ENCODE peak calls at places on chromosomes 13 and 19, in seven cellular contexts. O is uterus, L is vagina, U is HFFc6, T is astrocyte, Y is ovary, A is astrocyte of the cerebellum. J is an unnamed sample.

GRCh38 chr19:47609885-47610545 is 1.1 kb downstream of the BICRA start:
- DNase-seq in O (peak; percentile 40), L (no peak), U (peak; percentile 15), T (peak; percentile 16), Y (peak; percentile 57), A (no peak), J (peak; percentile 36)

GRCh38 chr19:39307822-39308530 is 11.8 kb downstream of the IFNL1 start:
- DNase-seq in O (no peak), L (no peak), U (no peak), T (no peak), Y (no peak), A (no peak), J (no peak)

GRCh38 chr19:38317104-38317612 is 1.4 kb upstream of the YIF1B start:
- DNase-seq in O (no peak), L (no peak), U (no peak), T (no peak), Y (no peak), A (no peak), J (no peak)

GRCh38 chr13:79423801-79424642 is 18.0 kb upstream of the RBM26 start:
- DNase-seq in O (no peak), L (no peak), U (peak; percentile 57), T (peak; percentile 34), Y (no peak), A (peak; percentile 41), J (no peak)

GRCh38 chr19:28577666-28578065 is 635.3 kb downstream of the UQCRFS1 start:
- DNase-seq in O (no peak), L (no peak), U (no peak), T (no peak), Y (no peak), A (no peak), J (no peak)

GRCh38 chr19:3358919-3359849 is 7.2 kb upstream of the NFIC start:
- DNase-seq in O (peak; percentile 63), L (peak; percentile 89), U (no peak), T (no peak), Y (peak; percentile 82), A (no peak), J (no peak)

GRCh38 chr13:90307136-90307535 is 1040.4 kb upstream of the MIR17HG start:
- DNase-seq in O (no peak), L (no peak), U (no peak), T (no peak), Y (no peak), A (no peak), J (no peak)

GRCh38 chr19:57233207-57233606 is 2.4 kb downstream of the AURKC start:
- DNase-seq in O (no peak), L (no peak), U (no peak), T (no peak), Y (no peak), A (no peak), J (no peak)

GRCh38 chr13:31032574-31033095 is 100.2 kb downstream of the TEX26 start:
- DNase-seq in O (no peak), L (no peak), U (no peak), T (peak; percentile 63), Y (no peak), A (no peak), J (no peak)

GRCh38 chr19:52048604-52049493 is at the start of gene ZNF432:
- DNase-seq in O (peak; percentile 94), L (peak; percentile 94), U (peak; percentile 80), T (peak; percentile 89), Y (peak; percentile 95), A (peak; percentile 89), J (peak; percentile 82)

GRCh38 chr19:42140125-42140754 is 8.0 kb upstream of the POU2F2 start:
- DNase-seq in O (no peak), L (no peak), U (peak; percentile 45), T (peak; percentile 43), Y (peak; percentile 66), A (peak; percentile 60), J (peak; percentile 89)

GRCh38 chr13:31807090-31807541 is 67.8 kb downstream of the RXFP2 start:
- DNase-seq in O (no peak), L (no peak), U (no peak), T (peak; percentile 46), Y (no peak), A (no peak), J (no peak)

GRCh38 chr19:17832443-17833208 is 11.3 kb upstream of the INSL3 start:
- DNase-seq in O (no peak), L (no peak), U (no peak), T (no peak), Y (peak; percentile 50), A (no peak), J (no peak)
- TF ChIP-seq CTCF in O (no peak), L (no peak), U (no peak), T (no peak), Y (no peak), A (no peak), J (no peak)

GRCh38 chr19:13252569-13253335 is 102.5 kb downstream of the IER2 start:
- DNase-seq in O (no peak), L (no peak), U (no peak), T (no peak), Y (no peak), A (no peak), J (no peak)

GRCh38 chr19:13255041-13255718 is 105.0 kb downstream of the IER2 start:
- DNase-seq in O (no peak), L (no peak), U (no peak), T (no peak), Y (no peak), A (no peak), J (no peak)

GRCh38 chr19:13260883-13261653 is 110.9 kb downstream of the IER2 start:
- DNase-seq in O (no peak), L (no peak), U (peak; percentile 93), T (peak; percentile 84), Y (no peak), A (peak; percentile 49), J (no peak)

GRCh38 chr19:13256918-13257317 is 106.7 kb downstream of the IER2 start:
- DNase-seq in O (no peak), L (no peak), U (no peak), T (no peak), Y (no peak), A (no peak), J (no peak)

GRCh38 chr19:13255719-13256059 is 105.5 kb downstream of the IER2 start:
- DNase-seq in O (no peak), L (no peak), U (no peak), T (no peak), Y (no peak), A (no peak), J (no peak)
- TF ChIP-seq CTCF in O (no peak), L (no peak), U (no peak), T (no peak), Y (no peak), A (no peak), J (no peak)

GRCh38 chr13:26502826-26503225 is 54.7 kb upstream of the WASF3 start:
- DNase-seq in O (no peak), L (no peak), U (peak; percentile 31), T (peak; percentile 31), Y (no peak), A (no peak), J (no peak)
- TF ChIP-seq CTCF in O (no peak), L (no peak), U (no peak), T (peak; percentile 8), Y (no peak), A (no peak), J (peak; percentile 17)

GRCh38 chr13:51913421-51914136 is 51.8 kb downstream of the CCDC70 start:
- DNase-seq in O (no peak), L (no peak), U (no peak), T (no peak), Y (no peak), A (no peak), J (no peak)
- TF ChIP-seq CTCF in O (no peak), L (no peak), U (peak; percentile 12), T (no peak), Y (no peak), A (no peak), J (no peak)